ENCODE peak calls at places on chromosome 9, in nine cellular contexts. One of them, this sample, is unnamed.

GRCh38 chr9:7174884-7175283 is 417.1 kb downstream of the KDM4C start:
- DNase-seq in HCT116: no peak
- DNase-seq in epithelial cell of esophagus: no peak
- DNase-seq in lower lobe of right lung: no peak
- DNase-seq in CD4-positive, alpha-beta T cell: no peak
- DNase-seq in tibial artery: no peak
- DNase-seq in cardiac muscle cell: no peak
- DNase-seq in fibroblast of the aortic adventitia: no peak
- DNase-seq in astrocyte of the cerebellum: no peak
- DNase-seq in this sample: no peak

GRCh38 chr9:88477300-88477751 is 57.7 kb upstream of the NXNL2 start:
- DNase-seq in lower lobe of right lung: no peak
- DNase-seq in tibial artery: no peak
- DNase-seq in CD4-positive, alpha-beta T cell: no peak
- DNase-seq in astrocyte of the cerebellum: peak; percentile 78
- DNase-seq in fibroblast of the aortic adventitia: peak; percentile 94
- DNase-seq in epithelial cell of esophagus: peak; percentile 89
- DNase-seq in cardiac muscle cell: peak; percentile 81
- DNase-seq in HCT116: no peak
- DNase-seq in this sample: peak; percentile 97

GRCh38 chr9:73023025-73023541 is 70.2 kb upstream of the ALDH1A1 start:
- DNase-seq in HCT116: peak; percentile 62
- DNase-seq in cardiac muscle cell: peak; percentile 81
- DNase-seq in astrocyte of the cerebellum: peak; percentile 52
- DNase-seq in lower lobe of right lung: no peak
- DNase-seq in tibial artery: no peak
- DNase-seq in fibroblast of the aortic adventitia: peak; percentile 82
- DNase-seq in CD4-positive, alpha-beta T cell: peak; percentile 41
- DNase-seq in epithelial cell of esophagus: peak; percentile 81
- DNase-seq in this sample: peak; percentile 61

GRCh38 chr9:68779558-68780376 is 74.7 kb downstream of the PIP5K1B start:
- DNase-seq in CD4-positive, alpha-beta T cell: peak; percentile 96
- DNase-seq in tibial artery: peak; percentile 92
- DNase-seq in lower lobe of right lung: peak; percentile 96
- DNase-seq in epithelial cell of esophagus: peak; percentile 93
- DNase-seq in cardiac muscle cell: peak; percentile 97
- DNase-seq in fibroblast of the aortic adventitia: peak; percentile 94
- DNase-seq in astrocyte of the cerebellum: peak; percentile 85
- DNase-seq in HCT116: peak; percentile 81
- DNase-seq in this sample: peak; percentile 95

GRCh38 chr9:99824378-99825157 is 2.9 kb downstream of the NR4A3 start:
- DNase-seq in tibial artery: no peak
- DNase-seq in HCT116: no peak
- DNase-seq in epithelial cell of esophagus: peak; percentile 18
- DNase-seq in lower lobe of right lung: peak; percentile 57
- DNase-seq in CD4-positive, alpha-beta T cell: peak; percentile 66
- DNase-seq in cardiac muscle cell: peak; percentile 52
- DNase-seq in fibroblast of the aortic adventitia: no peak
- DNase-seq in astrocyte of the cerebellum: no peak
- DNase-seq in this sample: peak; percentile 15

GRCh38 chr9:129023036-129023907 is 4.9 kb downstream of the SH3GLB2 start:
- DNase-seq in tibial artery: peak; percentile 51
- DNase-seq in CD4-positive, alpha-beta T cell: no peak
- DNase-seq in lower lobe of right lung: no peak
- DNase-seq in epithelial cell of esophagus: no peak
- DNase-seq in astrocyte of the cerebellum: peak; percentile 39
- DNase-seq in cardiac muscle cell: peak; percentile 75
- DNase-seq in fibroblast of the aortic adventitia: peak; percentile 88
- DNase-seq in HCT116: no peak
- DNase-seq in this sample: peak; percentile 84

GRCh38 chr9:128894764-128895163 is 12.8 kb downstream of the LRRC8A start:
- DNase-seq in cardiac muscle cell: no peak
- DNase-seq in tibial artery: no peak
- DNase-seq in lower lobe of right lung: no peak
- DNase-seq in fibroblast of the aortic adventitia: no peak
- DNase-seq in epithelial cell of esophagus: no peak
- DNase-seq in HCT116: no peak
- DNase-seq in astrocyte of the cerebellum: no peak
- DNase-seq in CD4-positive, alpha-beta T cell: no peak
- DNase-seq in this sample: no peak

GRCh38 chr9:26863074-26863473 is 29.5 kb downstream of the CAAP1 start:
- DNase-seq in HCT116: no peak
- DNase-seq in astrocyte of the cerebellum: peak; percentile 6
- DNase-seq in fibroblast of the aortic adventitia: peak; percentile 48
- DNase-seq in CD4-positive, alpha-beta T cell: no peak
- DNase-seq in tibial artery: no peak
- DNase-seq in epithelial cell of esophagus: peak; percentile 3
- DNase-seq in lower lobe of right lung: no peak
- DNase-seq in cardiac muscle cell: peak; percentile 28
- DNase-seq in this sample: peak; percentile 23

GRCh38 chr9:34891386-34891785 is 66.7 kb upstream of the PHF24 start:
- DNase-seq in cardiac muscle cell: no peak
- DNase-seq in epithelial cell of esophagus: peak; percentile 32
- DNase-seq in lower lobe of right lung: no peak
- DNase-seq in tibial artery: no peak
- DNase-seq in fibroblast of the aortic adventitia: no peak
- DNase-seq in HCT116: no peak
- DNase-seq in astrocyte of the cerebellum: no peak
- DNase-seq in CD4-positive, alpha-beta T cell: no peak
- DNase-seq in this sample: no peak

GRCh38 chr9:113677057-113677456 is 199.1 kb upstream of the ZNF618 start:
- DNase-seq in lower lobe of right lung: no peak
- DNase-seq in HCT116: no peak
- DNase-seq in cardiac muscle cell: peak; percentile 58
- DNase-seq in astrocyte of the cerebellum: no peak
- DNase-seq in fibroblast of the aortic adventitia: peak; percentile 36
- DNase-seq in CD4-positive, alpha-beta T cell: no peak
- DNase-seq in epithelial cell of esophagus: peak; percentile 31
- DNase-seq in tibial artery: no peak
- DNase-seq in this sample: no peak

GRCh38 chr9:36276840-36277239 is 18.6 kb upstream of the GNE start:
- DNase-seq in HCT116: no peak
- DNase-seq in cardiac muscle cell: peak; percentile 86
- DNase-seq in astrocyte of the cerebellum: peak; percentile 54
- DNase-seq in fibroblast of the aortic adventitia: peak; percentile 79
- DNase-seq in lower lobe of right lung: no peak
- DNase-seq in epithelial cell of esophagus: no peak
- DNase-seq in tibial artery: no peak
- DNase-seq in CD4-positive, alpha-beta T cell: no peak
- DNase-seq in this sample: peak; percentile 84

GRCh38 chr9:98517710-98518109 is 191.0 kb downstream of the GABBR2 start:
- DNase-seq in HCT116: no peak
- DNase-seq in epithelial cell of esophagus: no peak
- DNase-seq in tibial artery: no peak
- DNase-seq in cardiac muscle cell: no peak
- DNase-seq in astrocyte of the cerebellum: no peak
- DNase-seq in CD4-positive, alpha-beta T cell: no peak
- DNase-seq in fibroblast of the aortic adventitia: no peak
- DNase-seq in lower lobe of right lung: no peak
- DNase-seq in this sample: no peak

GRCh38 chr9:72022846-72023245 is 37.6 kb downstream of the C9orf57 start:
- DNase-seq in CD4-positive, alpha-beta T cell: no peak
- DNase-seq in epithelial cell of esophagus: peak; percentile 94
- DNase-seq in tibial artery: no peak
- DNase-seq in fibroblast of the aortic adventitia: peak; percentile 65
- DNase-seq in lower lobe of right lung: no peak
- DNase-seq in astrocyte of the cerebellum: peak; percentile 8
- DNase-seq in cardiac muscle cell: peak; percentile 61
- DNase-seq in HCT116: no peak
- DNase-seq in this sample: peak; percentile 59

GRCh38 chr9:78714591-78714990 is 417.7 kb downstream of the PSAT1 start:
- DNase-seq in epithelial cell of esophagus: no peak
- DNase-seq in tibial artery: no peak
- DNase-seq in fibroblast of the aortic adventitia: no peak
- DNase-seq in astrocyte of the cerebellum: no peak
- DNase-seq in cardiac muscle cell: no peak
- DNase-seq in lower lobe of right lung: no peak
- DNase-seq in CD4-positive, alpha-beta T cell: no peak
- DNase-seq in HCT116: no peak
- DNase-seq in this sample: peak; percentile 48

GRCh38 chr9:1427856-1428255 is 377.7 kb downstream of the DMRT2 start:
- DNase-seq in astrocyte of the cerebellum: no peak
- DNase-seq in tibial artery: no peak
- DNase-seq in fibroblast of the aortic adventitia: no peak
- DNase-seq in cardiac muscle cell: no peak
- DNase-seq in lower lobe of right lung: no peak
- DNase-seq in epithelial cell of esophagus: no peak
- DNase-seq in CD4-positive, alpha-beta T cell: no peak
- DNase-seq in HCT116: no peak
- DNase-seq in this sample: no peak

GRCh38 chr9:1434082-1434481 is 383.9 kb downstream of the DMRT2 start:
- DNase-seq in tibial artery: no peak
- DNase-seq in HCT116: no peak
- DNase-seq in lower lobe of right lung: no peak
- DNase-seq in astrocyte of the cerebellum: no peak
- DNase-seq in fibroblast of the aortic adventitia: no peak
- DNase-seq in epithelial cell of esophagus: peak; percentile 22
- DNase-seq in cardiac muscle cell: peak; percentile 1
- DNase-seq in CD4-positive, alpha-beta T cell: no peak
- DNase-seq in this sample: no peak

DNA sequence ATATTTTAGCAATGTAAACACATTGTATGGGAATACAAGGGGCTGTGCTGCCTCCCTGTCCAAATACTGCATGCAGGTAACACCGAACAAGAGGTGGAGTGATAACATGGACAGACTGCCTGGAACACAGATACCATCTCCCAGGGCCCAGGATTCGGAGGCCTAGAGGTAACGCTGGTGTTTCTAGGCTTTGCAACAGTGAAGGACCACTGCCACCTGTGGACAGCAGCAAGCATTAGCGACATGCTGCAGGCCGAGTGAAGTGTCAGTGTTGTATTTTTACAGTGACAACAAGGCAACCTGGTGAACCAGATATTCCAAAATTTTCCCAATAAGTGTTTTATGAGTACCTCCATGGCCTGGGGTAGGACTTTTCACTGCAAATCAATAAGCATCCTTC is 379.2 kb downstream of the DMRT2 start:
- DNase-seq in cardiac muscle cell: peak; percentile 21
- DNase-seq in tibial artery: no peak
- DNase-seq in fibroblast of the aortic adventitia: no peak
- DNase-seq in CD4-positive, alpha-beta T cell: no peak
- DNase-seq in HCT116: no peak
- DNase-seq in epithelial cell of esophagus: peak; percentile 65
- DNase-seq in astrocyte of the cerebellum: no peak
- DNase-seq in lower lobe of right lung: no peak
- DNase-seq in this sample: no peak
- TF ChIP-seq CTCF in cardiac muscle cell: peak; percentile 23
- TF ChIP-seq CTCF in tibial artery: no peak
- TF ChIP-seq CTCF in fibroblast of the aortic adventitia: peak; percentile 7
- TF ChIP-seq CTCF in CD4-positive, alpha-beta T cell: no peak
- TF ChIP-seq CTCF in HCT116: no peak
- TF ChIP-seq CTCF in epithelial cell of esophagus: peak; percentile 82
- TF ChIP-seq CTCF in astrocyte of the cerebellum: no peak
- TF ChIP-seq CTCF in lower lobe of right lung: no peak
- TF ChIP-seq CTCF in this sample: peak; percentile 7

GRCh38 chr9:6054280-6055099 is 39.1 kb upstream of the RANBP6 start:
- DNase-seq in fibroblast of the aortic adventitia: peak; percentile 79
- DNase-seq in HCT116: peak; percentile 78
- DNase-seq in tibial artery: peak; percentile 54
- DNase-seq in epithelial cell of esophagus: peak; percentile 79
- DNase-seq in astrocyte of the cerebellum: peak; percentile 68
- DNase-seq in cardiac muscle cell: peak; percentile 89
- DNase-seq in lower lobe of right lung: peak; percentile 62
- DNase-seq in CD4-positive, alpha-beta T cell: peak; percentile 44
- DNase-seq in this sample: peak; percentile 70
- TF ChIP-seq CTCF in fibroblast of the aortic adventitia: peak; percentile 77
- TF ChIP-seq CTCF in HCT116: peak; percentile 79
- TF ChIP-seq CTCF in tibial artery: peak; percentile 75
- TF ChIP-seq CTCF in epithelial cell of esophagus: peak; percentile 83
- TF ChIP-seq CTCF in astrocyte of the cerebellum: peak; percentile 84
- TF ChIP-seq CTCF in cardiac muscle cell: peak; percentile 83
- TF ChIP-seq CTCF in lower lobe of right lung: peak; percentile 71
- TF ChIP-seq CTCF in CD4-positive, alpha-beta T cell: peak; percentile 71
- TF ChIP-seq CTCF in this sample: peak; percentile 82

DNA sequence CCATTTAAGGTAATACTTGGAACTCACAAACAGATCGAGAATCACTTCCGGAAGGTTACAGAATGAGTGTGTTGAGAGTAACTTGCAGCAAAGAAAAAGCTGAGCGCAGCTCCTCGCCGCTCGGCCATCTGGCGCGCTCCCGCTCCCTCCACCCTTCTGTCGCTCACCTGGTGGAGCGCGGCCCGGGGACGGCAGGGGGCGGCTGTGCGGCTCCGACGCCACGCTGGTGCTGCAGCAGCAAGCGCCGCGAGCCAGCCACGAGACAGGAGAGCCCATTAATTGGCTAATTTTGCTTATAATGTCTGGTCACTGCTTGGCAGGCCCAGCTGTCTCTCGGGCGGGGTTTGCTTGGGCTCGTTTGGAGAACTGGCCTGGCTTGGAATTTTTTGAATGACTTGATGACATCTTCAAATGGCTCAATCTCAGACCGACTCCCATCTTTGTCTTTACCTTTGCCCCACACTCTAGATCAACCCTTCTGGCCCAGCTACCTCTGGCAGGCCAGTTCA is 601.8 kb downstream of the CCDC171 start:
- DNase-seq in epithelial cell of esophagus: peak; percentile 66
- DNase-seq in cardiac muscle cell: peak; percentile 49
- DNase-seq in tibial artery: peak; percentile 36
- DNase-seq in fibroblast of the aortic adventitia: peak; percentile 24
- DNase-seq in astrocyte of the cerebellum: no peak
- DNase-seq in HCT116: no peak
- DNase-seq in lower lobe of right lung: no peak
- DNase-seq in CD4-positive, alpha-beta T cell: no peak
- DNase-seq in this sample: no peak
- TF ChIP-seq CTCF in epithelial cell of esophagus: no peak
- TF ChIP-seq CTCF in cardiac muscle cell: peak; percentile 50
- TF ChIP-seq CTCF in tibial artery: peak; percentile 11
- TF ChIP-seq CTCF in fibroblast of the aortic adventitia: peak; percentile 28
- TF ChIP-seq CTCF in astrocyte of the cerebellum: peak; percentile 44
- TF ChIP-seq CTCF in HCT116: peak; percentile 44
- TF ChIP-seq CTCF in lower lobe of right lung: peak; percentile 37
- TF ChIP-seq CTCF in CD4-positive, alpha-beta T cell: no peak
- TF ChIP-seq CTCF in this sample: peak; percentile 44

GRCh38 chr9:134167530-134167931 is 3.2 kb upstream of the RNU6ATAC start:
- DNase-seq in tibial artery: no peak
- DNase-seq in HCT116: no peak
- DNase-seq in fibroblast of the aortic adventitia: peak; percentile 19
- DNase-seq in astrocyte of the cerebellum: no peak
- DNase-seq in CD4-positive, alpha-beta T cell: no peak
- DNase-seq in epithelial cell of esophagus: no peak
- DNase-seq in cardiac muscle cell: no peak
- DNase-seq in lower lobe of right lung: no peak
- DNase-seq in this sample: peak; percentile 54

GRCh38 chr9:134170525-134171315 is 6.4 kb upstream of the RNU6ATAC start:
- DNase-seq in cardiac muscle cell: no peak
- DNase-seq in CD4-positive, alpha-beta T cell: no peak
- DNase-seq in astrocyte of the cerebellum: no peak
- DNase-seq in epithelial cell of esophagus: no peak
- DNase-seq in lower lobe of right lung: no peak
- DNase-seq in tibial artery: no peak
- DNase-seq in HCT116: no peak
- DNase-seq in fibroblast of the aortic adventitia: no peak
- DNase-seq in this sample: no peak

GRCh38 chr9:134169724-134170401 is 5.5 kb upstream of the RNU6ATAC start:
- DNase-seq in CD4-positive, alpha-beta T cell: no peak
- DNase-seq in cardiac muscle cell: no peak
- DNase-seq in astrocyte of the cerebellum: no peak
- DNase-seq in epithelial cell of esophagus: no peak
- DNase-seq in lower lobe of right lung: no peak
- DNase-seq in tibial artery: no peak
- DNase-seq in HCT116: no peak
- DNase-seq in fibroblast of the aortic adventitia: no peak
- DNase-seq in this sample: no peak

GRCh38 chr9:134169166-134169565 is 4.8 kb upstream of the RNU6ATAC start:
- DNase-seq in CD4-positive, alpha-beta T cell: no peak
- DNase-seq in tibial artery: no peak
- DNase-seq in fibroblast of the aortic adventitia: no peak
- DNase-seq in astrocyte of the cerebellum: no peak
- DNase-seq in lower lobe of right lung: no peak
- DNase-seq in epithelial cell of esophagus: no peak
- DNase-seq in HCT116: no peak
- DNase-seq in cardiac muscle cell: no peak
- DNase-seq in this sample: no peak

GRCh38 chr9:134168731-134169130 is 4.4 kb upstream of the RNU6ATAC start:
- DNase-seq in fibroblast of the aortic adventitia: no peak
- DNase-seq in tibial artery: no peak
- DNase-seq in lower lobe of right lung: no peak
- DNase-seq in CD4-positive, alpha-beta T cell: no peak
- DNase-seq in astrocyte of the cerebellum: peak; percentile 16
- DNase-seq in cardiac muscle cell: no peak
- DNase-seq in epithelial cell of esophagus: no peak
- DNase-seq in HCT116: no peak
- DNase-seq in this sample: no peak
- TF ChIP-seq CTCF in fibroblast of the aortic adventitia: peak; percentile 7
- TF ChIP-seq CTCF in tibial artery: no peak
- TF ChIP-seq CTCF in lower lobe of right lung: no peak
- TF ChIP-seq CTCF in CD4-positive, alpha-beta T cell: no peak
- TF ChIP-seq CTCF in astrocyte of the cerebellum: peak; percentile 32
- TF ChIP-seq CTCF in cardiac muscle cell: no peak
- TF ChIP-seq CTCF in epithelial cell of esophagus: no peak
- TF ChIP-seq CTCF in HCT116: peak; percentile 43
- TF ChIP-seq CTCF in this sample: peak; percentile 36

This sample was measured in astrocyte of the spinal cord.